ENCODE peak calls at places on chromosomes 5 and 9, in six cellular contexts. One of them, this sample, is unnamed.

GRCh38 chr5:135667662-135668061 is 88.9 kb upstream of the CXCL14 start:
- DNase-seq in hypothalamus: no peak
- DNase-seq in stimulated activated CD4-positive, alpha-beta T cell treated with anti-CD3 and anti-CD28 coated beads, Interleukin-4, amount 100 ng/mL, for 4 hours: no peak
- DNase-seq in mesothelial cell of epicardium: no peak
- DNase-seq in mucosa of descending colon: no peak
- DNase-seq in activated effector memory CD4-positive, alpha-beta T cell treated with Interleukin-2 at 50 U/mL for 16 hours: no peak
- DNase-seq in this sample: no peak

GRCh38 chr5:38115318-38115827 is 143.0 kb upstream of the EGFLAM start:
- DNase-seq in activated effector memory CD4-positive, alpha-beta T cell treated with Interleukin-2 at 50 U/mL for 16 hours: no peak
- DNase-seq in hypothalamus: no peak
- DNase-seq in mucosa of descending colon: no peak
- DNase-seq in stimulated activated CD4-positive, alpha-beta T cell treated with anti-CD3 and anti-CD28 coated beads, Interleukin-4, amount 100 ng/mL, for 4 hours: no peak
- DNase-seq in mesothelial cell of epicardium: no peak
- DNase-seq in this sample: no peak

GRCh38 chr5:173324115-173325001 is 3.9 kb downstream of the STC2 start:
- DNase-seq in hypothalamus: peak
- DNase-seq in mucosa of descending colon: peak
- DNase-seq in stimulated activated CD4-positive, alpha-beta T cell treated with anti-CD3 and anti-CD28 coated beads, Interleukin-4, amount 100 ng/mL, for 4 hours: no peak
- DNase-seq in mesothelial cell of epicardium: no peak
- DNase-seq in activated effector memory CD4-positive, alpha-beta T cell treated with Interleukin-2 at 50 U/mL for 16 hours: no peak
- DNase-seq in this sample: peak

GRCh38 chr9:131666779-131667178 is 73.1 kb downstream of the RAPGEF1 start:
- DNase-seq in mucosa of descending colon: no peak
- DNase-seq in activated effector memory CD4-positive, alpha-beta T cell treated with Interleukin-2 at 50 U/mL for 16 hours: peak
- DNase-seq in stimulated activated CD4-positive, alpha-beta T cell treated with anti-CD3 and anti-CD28 coated beads, Interleukin-4, amount 100 ng/mL, for 4 hours: no peak
- DNase-seq in hypothalamus: no peak
- DNase-seq in mesothelial cell of epicardium: no peak
- DNase-seq in this sample: no peak

GRCh38 chr5:32018476-32019436 is 155.4 kb downstream of the GOLPH3 start:
- DNase-seq in stimulated activated CD4-positive, alpha-beta T cell treated with anti-CD3 and anti-CD28 coated beads, Interleukin-4, amount 100 ng/mL, for 4 hours: no peak
- DNase-seq in mucosa of descending colon: no peak
- DNase-seq in mesothelial cell of epicardium: no peak
- DNase-seq in hypothalamus: no peak
- DNase-seq in activated effector memory CD4-positive, alpha-beta T cell treated with Interleukin-2 at 50 U/mL for 16 hours: no peak
- DNase-seq in this sample: no peak

GRCh38 chr5:168978015-168978414 is 322.9 kb downstream of the SLIT3 start:
- DNase-seq in hypothalamus: no peak
- DNase-seq in mucosa of descending colon: no peak
- DNase-seq in activated effector memory CD4-positive, alpha-beta T cell treated with Interleukin-2 at 50 U/mL for 16 hours: no peak
- DNase-seq in mesothelial cell of epicardium: no peak
- DNase-seq in stimulated activated CD4-positive, alpha-beta T cell treated with anti-CD3 and anti-CD28 coated beads, Interleukin-4, amount 100 ng/mL, for 4 hours: no peak
- DNase-seq in this sample: no peak

GRCh38 chr9:127777368-127777960 is 1.0 kb downstream of the SH2D3C start:
- DNase-seq in activated effector memory CD4-positive, alpha-beta T cell treated with Interleukin-2 at 50 U/mL for 16 hours: no peak
- DNase-seq in mucosa of descending colon: no peak
- DNase-seq in hypothalamus: no peak
- DNase-seq in stimulated activated CD4-positive, alpha-beta T cell treated with anti-CD3 and anti-CD28 coated beads, Interleukin-4, amount 100 ng/mL, for 4 hours: no peak
- DNase-seq in mesothelial cell of epicardium: no peak
- DNase-seq in this sample: no peak

GRCh38 chr9:33637881-33638280 is 113.8 kb downstream of the ANKRD18B start:
- DNase-seq in stimulated activated CD4-positive, alpha-beta T cell treated with anti-CD3 and anti-CD28 coated beads, Interleukin-4, amount 100 ng/mL, for 4 hours: no peak
- DNase-seq in mucosa of descending colon: no peak
- DNase-seq in mesothelial cell of epicardium: no peak
- DNase-seq in activated effector memory CD4-positive, alpha-beta T cell treated with Interleukin-2 at 50 U/mL for 16 hours: no peak
- DNase-seq in hypothalamus: no peak
- DNase-seq in this sample: peak

GRCh38 chr5:78591227-78591626 is 57.3 kb downstream of the LHFPL2 start:
- DNase-seq in stimulated activated CD4-positive, alpha-beta T cell treated with anti-CD3 and anti-CD28 coated beads, Interleukin-4, amount 100 ng/mL, for 4 hours: no peak
- DNase-seq in hypothalamus: no peak
- DNase-seq in mucosa of descending colon: no peak
- DNase-seq in activated effector memory CD4-positive, alpha-beta T cell treated with Interleukin-2 at 50 U/mL for 16 hours: no peak
- DNase-seq in mesothelial cell of epicardium: no peak
- DNase-seq in this sample: no peak

GRCh38 chr5:161378701-161379100 is 167.8 kb downstream of the GABRB2 start:
- DNase-seq in mucosa of descending colon: no peak
- DNase-seq in activated effector memory CD4-positive, alpha-beta T cell treated with Interleukin-2 at 50 U/mL for 16 hours: no peak
- DNase-seq in hypothalamus: no peak
- DNase-seq in stimulated activated CD4-positive, alpha-beta T cell treated with anti-CD3 and anti-CD28 coated beads, Interleukin-4, amount 100 ng/mL, for 4 hours: no peak
- DNase-seq in mesothelial cell of epicardium: no peak
- DNase-seq in this sample: no peak

GRCh38 chr5:136781464-136781863 is 416.1 kb upstream of the TRPC7 start:
- DNase-seq in activated effector memory CD4-positive, alpha-beta T cell treated with Interleukin-2 at 50 U/mL for 16 hours: no peak
- DNase-seq in stimulated activated CD4-positive, alpha-beta T cell treated with anti-CD3 and anti-CD28 coated beads, Interleukin-4, amount 100 ng/mL, for 4 hours: no peak
- DNase-seq in mesothelial cell of epicardium: no peak
- DNase-seq in mucosa of descending colon: no peak
- DNase-seq in hypothalamus: no peak
- DNase-seq in this sample: no peak

GRCh38 chr5:14980698-14981097 is 109.1 kb upstream of the ANKH start:
- DNase-seq in mesothelial cell of epicardium: no peak
- DNase-seq in stimulated activated CD4-positive, alpha-beta T cell treated with anti-CD3 and anti-CD28 coated beads, Interleukin-4, amount 100 ng/mL, for 4 hours: no peak
- DNase-seq in activated effector memory CD4-positive, alpha-beta T cell treated with Interleukin-2 at 50 U/mL for 16 hours: no peak
- DNase-seq in mucosa of descending colon: no peak
- DNase-seq in hypothalamus: no peak
- DNase-seq in this sample: no peak

GRCh38 chr5:168747987-168748777 is 169.0 kb upstream of the PANK3 start:
- DNase-seq in activated effector memory CD4-positive, alpha-beta T cell treated with Interleukin-2 at 50 U/mL for 16 hours: no peak
- DNase-seq in hypothalamus: no peak
- DNase-seq in mucosa of descending colon: peak
- DNase-seq in mesothelial cell of epicardium: no peak
- DNase-seq in stimulated activated CD4-positive, alpha-beta T cell treated with anti-CD3 and anti-CD28 coated beads, Interleukin-4, amount 100 ng/mL, for 4 hours: peak
- DNase-seq in this sample: peak

GRCh38 chr5:142399899-142400298 is 75.1 kb upstream of the SPRY4 start:
- DNase-seq in mesothelial cell of epicardium: no peak
- DNase-seq in mucosa of descending colon: no peak
- DNase-seq in stimulated activated CD4-positive, alpha-beta T cell treated with anti-CD3 and anti-CD28 coated beads, Interleukin-4, amount 100 ng/mL, for 4 hours: no peak
- DNase-seq in hypothalamus: no peak
- DNase-seq in activated effector memory CD4-positive, alpha-beta T cell treated with Interleukin-2 at 50 U/mL for 16 hours: no peak
- DNase-seq in this sample: no peak

GRCh38 chr9:132546148-132547051 is 36.0 kb upstream of the BARHL1 start:
- DNase-seq in mesothelial cell of epicardium: no peak
- DNase-seq in hypothalamus: peak
- DNase-seq in activated effector memory CD4-positive, alpha-beta T cell treated with Interleukin-2 at 50 U/mL for 16 hours: no peak
- DNase-seq in stimulated activated CD4-positive, alpha-beta T cell treated with anti-CD3 and anti-CD28 coated beads, Interleukin-4, amount 100 ng/mL, for 4 hours: no peak
- DNase-seq in mucosa of descending colon: peak
- DNase-seq in this sample: peak

GRCh38 chr5:153670081-153670480 is 179.6 kb downstream of the GRIA1 start:
- DNase-seq in hypothalamus: no peak
- DNase-seq in mucosa of descending colon: no peak
- DNase-seq in stimulated activated CD4-positive, alpha-beta T cell treated with anti-CD3 and anti-CD28 coated beads, Interleukin-4, amount 100 ng/mL, for 4 hours: no peak
- DNase-seq in activated effector memory CD4-positive, alpha-beta T cell treated with Interleukin-2 at 50 U/mL for 16 hours: no peak
- DNase-seq in mesothelial cell of epicardium: no peak
- DNase-seq in this sample: no peak

GRCh38 chr5:134374234-134374633 is 2.9 kb downstream of the UBE2B start:
- DNase-seq in hypothalamus: no peak
- DNase-seq in mesothelial cell of epicardium: no peak
- DNase-seq in stimulated activated CD4-positive, alpha-beta T cell treated with anti-CD3 and anti-CD28 coated beads, Interleukin-4, amount 100 ng/mL, for 4 hours: no peak
- DNase-seq in activated effector memory CD4-positive, alpha-beta T cell treated with Interleukin-2 at 50 U/mL for 16 hours: no peak
- DNase-seq in mucosa of descending colon: no peak
- DNase-seq in this sample: no peak

GRCh38 chr5:56818409-56819026 is 3.2 kb downstream of the MAP3K1 start:
- DNase-seq in mucosa of descending colon: no peak
- DNase-seq in activated effector memory CD4-positive, alpha-beta T cell treated with Interleukin-2 at 50 U/mL for 16 hours: no peak
- DNase-seq in hypothalamus: no peak
- DNase-seq in stimulated activated CD4-positive, alpha-beta T cell treated with anti-CD3 and anti-CD28 coated beads, Interleukin-4, amount 100 ng/mL, for 4 hours: no peak
- DNase-seq in mesothelial cell of epicardium: no peak
- DNase-seq in this sample: no peak

GRCh38 chr9:127131871-127132270 is 9.4 kb upstream of the ANGPTL2 start:
- DNase-seq in mesothelial cell of epicardium: no peak
- DNase-seq in hypothalamus: no peak
- DNase-seq in activated effector memory CD4-positive, alpha-beta T cell treated with Interleukin-2 at 50 U/mL for 16 hours: no peak
- DNase-seq in mucosa of descending colon: no peak
- DNase-seq in stimulated activated CD4-positive, alpha-beta T cell treated with anti-CD3 and anti-CD28 coated beads, Interleukin-4, amount 100 ng/mL, for 4 hours: no peak
- DNase-seq in this sample: no peak

GRCh38 chr5:56415356-56415765 is 182.2 kb upstream of the ANKRD55 start:
- DNase-seq in activated effector memory CD4-positive, alpha-beta T cell treated with Interleukin-2 at 50 U/mL for 16 hours: no peak
- DNase-seq in hypothalamus: peak
- DNase-seq in mucosa of descending colon: peak
- DNase-seq in mesothelial cell of epicardium: no peak
- DNase-seq in stimulated activated CD4-positive, alpha-beta T cell treated with anti-CD3 and anti-CD28 coated beads, Interleukin-4, amount 100 ng/mL, for 4 hours: no peak
- DNase-seq in this sample: no peak

GRCh38 chr5:50738864-50739263 is 72.4 kb downstream of the PARP8 start:
- DNase-seq in hypothalamus: no peak
- DNase-seq in activated effector memory CD4-positive, alpha-beta T cell treated with Interleukin-2 at 50 U/mL for 16 hours: no peak
- DNase-seq in stimulated activated CD4-positive, alpha-beta T cell treated with anti-CD3 and anti-CD28 coated beads, Interleukin-4, amount 100 ng/mL, for 4 hours: no peak
- DNase-seq in mucosa of descending colon: no peak
- DNase-seq in mesothelial cell of epicardium: no peak
- DNase-seq in this sample: no peak

GRCh38 chr5:68242743-68243142 is 27.2 kb downstream of the PIK3R1 start:
- DNase-seq in activated effector memory CD4-positive, alpha-beta T cell treated with Interleukin-2 at 50 U/mL for 16 hours: no peak
- DNase-seq in hypothalamus: no peak
- DNase-seq in mesothelial cell of epicardium: no peak
- DNase-seq in stimulated activated CD4-positive, alpha-beta T cell treated with anti-CD3 and anti-CD28 coated beads, Interleukin-4, amount 100 ng/mL, for 4 hours: no peak
- DNase-seq in mucosa of descending colon: no peak
- DNase-seq in this sample: no peak

GRCh38 chr5:150208187-150209015 is 18.5 kb downstream of the SLC6A7 start:
- DNase-seq in hypothalamus: no peak
- DNase-seq in mucosa of descending colon: peak
- DNase-seq in mesothelial cell of epicardium: no peak
- DNase-seq in stimulated activated CD4-positive, alpha-beta T cell treated with anti-CD3 and anti-CD28 coated beads, Interleukin-4, amount 100 ng/mL, for 4 hours: no peak
- DNase-seq in activated effector memory CD4-positive, alpha-beta T cell treated with Interleukin-2 at 50 U/mL for 16 hours: no peak
- DNase-seq in this sample: no peak

GRCh38 chr5:179139111-179139935 is 79.2 kb downstream of the ZNF354C start:
- DNase-seq in mucosa of descending colon: no peak
- DNase-seq in mesothelial cell of epicardium: no peak
- DNase-seq in activated effector memory CD4-positive, alpha-beta T cell treated with Interleukin-2 at 50 U/mL for 16 hours: no peak
- DNase-seq in stimulated activated CD4-positive, alpha-beta T cell treated with anti-CD3 and anti-CD28 coated beads, Interleukin-4, amount 100 ng/mL, for 4 hours: no peak
- DNase-seq in hypothalamus: no peak
- DNase-seq in this sample: no peak

GRCh38 chr5:87137280-87137679 is 130.4 kb upstream of the RASA1 start:
- DNase-seq in activated effector memory CD4-positive, alpha-beta T cell treated with Interleukin-2 at 50 U/mL for 16 hours: no peak
- DNase-seq in stimulated activated CD4-positive, alpha-beta T cell treated with anti-CD3 and anti-CD28 coated beads, Interleukin-4, amount 100 ng/mL, for 4 hours: no peak
- DNase-seq in mesothelial cell of epicardium: no peak
- DNase-seq in mucosa of descending colon: no peak
- DNase-seq in hypothalamus: no peak
- DNase-seq in this sample: no peak

GRCh38 chr9:113274474-113275146 is 762 bp downstream of the CDC26 start:
- DNase-seq in mesothelial cell of epicardium: no peak
- DNase-seq in stimulated activated CD4-positive, alpha-beta T cell treated with anti-CD3 and anti-CD28 coated beads, Interleukin-4, amount 100 ng/mL, for 4 hours: no peak
- DNase-seq in hypothalamus: no peak
- DNase-seq in activated effector memory CD4-positive, alpha-beta T cell treated with Interleukin-2 at 50 U/mL for 16 hours: no peak
- DNase-seq in mucosa of descending colon: peak
- DNase-seq in this sample: peak

GRCh38 chr9:130276121-130276520 is 10.6 kb downstream of the HMCN2 start:
- DNase-seq in stimulated activated CD4-positive, alpha-beta T cell treated with anti-CD3 and anti-CD28 coated beads, Interleukin-4, amount 100 ng/mL, for 4 hours: no peak
- DNase-seq in mesothelial cell of epicardium: no peak
- DNase-seq in hypothalamus: no peak
- DNase-seq in activated effector memory CD4-positive, alpha-beta T cell treated with Interleukin-2 at 50 U/mL for 16 hours: no peak
- DNase-seq in mucosa of descending colon: no peak
- DNase-seq in this sample: no peak

GRCh38 chr5:131382407-131383395 is 118.8 kb downstream of the CDC42SE2 start:
- DNase-seq in hypothalamus: no peak
- DNase-seq in mucosa of descending colon: peak
- DNase-seq in activated effector memory CD4-positive, alpha-beta T cell treated with Interleukin-2 at 50 U/mL for 16 hours: peak
- DNase-seq in mesothelial cell of epicardium: no peak
- DNase-seq in stimulated activated CD4-positive, alpha-beta T cell treated with anti-CD3 and anti-CD28 coated beads, Interleukin-4, amount 100 ng/mL, for 4 hours: no peak
- DNase-seq in this sample: peak

GRCh38 chr5:145852990-145853389 is 17.8 kb upstream of the PRELID2 start:
- DNase-seq in activated effector memory CD4-positive, alpha-beta T cell treated with Interleukin-2 at 50 U/mL for 16 hours: no peak
- DNase-seq in stimulated activated CD4-positive, alpha-beta T cell treated with anti-CD3 and anti-CD28 coated beads, Interleukin-4, amount 100 ng/mL, for 4 hours: no peak
- DNase-seq in mucosa of descending colon: no peak
- DNase-seq in mesothelial cell of epicardium: no peak
- DNase-seq in hypothalamus: no peak
- DNase-seq in this sample: no peak

GRCh38 chr5:39014544-39014943 is 59.7 kb downstream of the RICTOR start:
- DNase-seq in stimulated activated CD4-positive, alpha-beta T cell treated with anti-CD3 and anti-CD28 coated beads, Interleukin-4, amount 100 ng/mL, for 4 hours: no peak
- DNase-seq in mucosa of descending colon: no peak
- DNase-seq in activated effector memory CD4-positive, alpha-beta T cell treated with Interleukin-2 at 50 U/mL for 16 hours: no peak
- DNase-seq in mesothelial cell of epicardium: no peak
- DNase-seq in hypothalamus: no peak
- DNase-seq in this sample: no peak

GRCh38 chr5:171577940-171578856 is 158.8 kb downstream of the FGF18 start:
- DNase-seq in mucosa of descending colon: peak
- DNase-seq in stimulated activated CD4-positive, alpha-beta T cell treated with anti-CD3 and anti-CD28 coated beads, Interleukin-4, amount 100 ng/mL, for 4 hours: no peak
- DNase-seq in mesothelial cell of epicardium: no peak
- DNase-seq in activated effector memory CD4-positive, alpha-beta T cell treated with Interleukin-2 at 50 U/mL for 16 hours: no peak
- DNase-seq in hypothalamus: no peak
- DNase-seq in this sample: no peak

GRCh38 chr5:133396724-133397123 is 215.6 kb downstream of the FSTL4 start:
- DNase-seq in hypothalamus: no peak
- DNase-seq in stimulated activated CD4-positive, alpha-beta T cell treated with anti-CD3 and anti-CD28 coated beads, Interleukin-4, amount 100 ng/mL, for 4 hours: no peak
- DNase-seq in mesothelial cell of epicardium: no peak
- DNase-seq in activated effector memory CD4-positive, alpha-beta T cell treated with Interleukin-2 at 50 U/mL for 16 hours: no peak
- DNase-seq in mucosa of descending colon: no peak
- DNase-seq in this sample: no peak

GRCh38 chr5:180333661-180334060 is 19.5 kb downstream of the GFPT2 start:
- DNase-seq in hypothalamus: no peak
- DNase-seq in mucosa of descending colon: no peak
- DNase-seq in activated effector memory CD4-positive, alpha-beta T cell treated with Interleukin-2 at 50 U/mL for 16 hours: no peak
- DNase-seq in mesothelial cell of epicardium: no peak
- DNase-seq in stimulated activated CD4-positive, alpha-beta T cell treated with anti-CD3 and anti-CD28 coated beads, Interleukin-4, amount 100 ng/mL, for 4 hours: no peak
- DNase-seq in this sample: no peak

This sample was measured in COR-L47.